ENCODE peak calls at places on chromosomes 6 and 20, in seven cellular contexts. K is HCT116, Q is left lung, S is glutamatergic neuron, N is right atrium auricular region, Z is tibial artery, V is heart left ventricle. D is an unnamed sample.

GRCh38 chr6:34152042-34152524 is 6.2 kb upstream of the GRM4 start:
- DNase-seq in Q (no peak), Z (peak), V (peak), S (no peak), K (no peak), N (no peak), D (no peak)

GRCh38 chr20:51354769-51355319 is 187.7 kb downstream of the NFATC2 start:
- DNase-seq in S (no peak), Q (no peak), Z (no peak), N (no peak), V (no peak), K (no peak), D (no peak)

GRCh38 chr6:55046869-55047422 is 127.4 kb upstream of the HCRTR2 start:
- DNase-seq in N (no peak), K (no peak), Q (no peak), Z (no peak), V (no peak), S (no peak), D (no peak)

GRCh38 chr6:7114744-7115451 is 7.1 kb downstream of the RREB1 start:
- DNase-seq in Z (no peak), K (no peak), N (no peak), S (no peak), Q (no peak), V (no peak), D (no peak)

GRCh38 chr20:631091-631490 is 21.0 kb upstream of the TCF15 start:
- DNase-seq in S (no peak), Z (no peak), N (no peak), K (no peak), Q (no peak), V (no peak), D (no peak)

GRCh38 chr6:11317885-11318771 is 85.7 kb upstream of the NEDD9 start:
- DNase-seq in N (peak), Z (no peak), K (peak), S (no peak), Q (no peak), V (no peak), D (no peak)

GRCh38 chr6:83314693-83315092 is 116.2 kb downstream of the ME1 start:
- DNase-seq in Q (no peak), Z (no peak), S (no peak), V (no peak), K (no peak), N (no peak), D (no peak)

GRCh38 chr6:38871745-38872568 is 156.8 kb downstream of the DNAH8 start:
- DNase-seq in Z (no peak), N (no peak), S (peak), K (peak), V (no peak), Q (no peak), D (peak)

GRCh38 chr20:6075428-6076219 is 21.8 kb upstream of the LRRN4 start:
- DNase-seq in Z (no peak), K (no peak), Q (no peak), V (no peak), S (no peak), N (no peak), D (no peak)

GRCh38 chr20:6636209-6637159 is 131.0 kb upstream of the BMP2 start:
- DNase-seq in V (no peak), Z (no peak), Q (no peak), S (no peak), K (no peak), N (no peak), D (no peak)

GRCh38 chr6:138498575-138499302 is 555 bp downstream of the NHSL1 start:
- DNase-seq in S (no peak), N (no peak), Q (no peak), K (no peak), V (no peak), Z (no peak), D (no peak)

GRCh38 chr6:166341464-166341863 is 881 bp downstream of the SFT2D1 start:
- DNase-seq in N (no peak), S (no peak), Q (no peak), K (no peak), Z (no peak), V (no peak), D (no peak)

GRCh38 chr6:118650500-118651281 is 700 bp downstream of the CEP85L start:
- DNase-seq in K (no peak), Q (peak), N (peak), V (peak), S (peak), Z (peak), D (peak)

GRCh38 chr20:61891476-61891875 is 174.2 kb downstream of the TAF4 start:
- DNase-seq in Q (peak), V (peak), N (no peak), K (no peak), S (no peak), Z (no peak), D (no peak)

GRCh38 chr6:12628327-12628726 is 88.2 kb upstream of the PHACTR1 start:
- DNase-seq in K (no peak), Q (no peak), V (no peak), N (no peak), Z (no peak), S (no peak), D (no peak)

GRCh38 chr6:158939255-158940170 is 60.5 kb downstream of the RSPH3 start:
- DNase-seq in N (no peak), Q (no peak), S (no peak), Z (no peak), K (no peak), V (no peak), D (no peak)
- TF ChIP-seq CTCF in N (no peak), Q (no peak), S (no peak), Z (no peak), K (no peak), V (no peak), D (no peak)

GRCh38 chr20:2814076-2814475 is 711 bp upstream of the C20orf141 start:
- DNase-seq in K (no peak), V (no peak), S (no peak), N (no peak), Q (no peak), Z (no peak), D (no peak)
- TF ChIP-seq CTCF in K (no peak), V (no peak), S (no peak), N (no peak), Q (no peak), Z (no peak), D (no peak)

GRCh38 chr6:16764188-16764950 is 3.1 kb upstream of the ATXN1 start:
- DNase-seq in S (no peak), N (no peak), K (no peak), Q (no peak), V (no peak), Z (no peak), D (no peak)
- TF ChIP-seq CTCF in S (peak), N (peak), K (peak), Q (peak), V (peak), Z (peak), D (peak)

GRCh38 chr6:129500958-129501381 is 209.0 kb downstream of the ARHGAP18 start:
- DNase-seq in S (no peak), N (no peak), Q (no peak), K (peak), Z (no peak), V (no peak), D (no peak)
- TF ChIP-seq CTCF in S (peak), N (peak), Q (no peak), K (peak), Z (no peak), V (no peak), D (peak)

DNA sequence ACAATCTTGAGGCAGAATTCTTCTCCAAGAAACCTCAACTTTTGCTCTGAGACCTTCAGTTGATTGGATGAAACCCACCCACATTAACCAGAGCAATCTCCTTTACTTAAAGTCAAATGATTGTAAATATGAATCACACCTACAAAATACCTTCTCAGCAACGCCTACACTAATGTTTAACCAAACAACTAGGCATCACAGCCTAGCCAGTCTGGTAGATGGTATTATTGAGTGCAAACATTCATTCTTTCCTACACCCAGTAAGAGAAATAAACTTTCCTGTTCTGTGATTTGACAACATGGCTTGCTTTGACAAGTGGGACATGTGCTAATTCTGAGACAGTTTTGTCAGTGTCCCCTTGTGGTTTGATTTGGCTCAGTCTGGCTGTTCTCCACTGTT is 252.2 kb downstream of the HACE1 start:
- DNase-seq in V (no peak), N (no peak), Z (no peak), Q (no peak), S (no peak), K (no peak), D (no peak)
- TF ChIP-seq CTCF in V (no peak), N (no peak), Z (no peak), Q (no peak), S (no peak), K (no peak), D (no peak)

GRCh38 chr6:104940881-104941693 is 15.8 kb upstream of the LIN28B start:
- DNase-seq in Z (no peak), Q (peak), N (no peak), V (no peak), K (no peak), S (peak), D (peak)

GRCh38 chr6:104943781-104944180 is 13.1 kb upstream of the LIN28B start:
- DNase-seq in V (no peak), Q (no peak), S (no peak), K (peak), N (no peak), Z (no peak), D (peak)

GRCh38 chr6:104936766-104937535 is 20.0 kb upstream of the LIN28B start:
- DNase-seq in Q (peak), Z (no peak), S (no peak), V (no peak), K (no peak), N (no peak), D (no peak)

GRCh38 chr6:104940238-104940880 is 16.5 kb upstream of the LIN28B start:
- DNase-seq in N (no peak), Z (no peak), K (no peak), V (no peak), Q (peak), S (peak), D (peak)

GRCh38 chr6:104941694-104942177 is 15.2 kb upstream of the LIN28B start:
- DNase-seq in N (no peak), Z (no peak), S (no peak), K (no peak), Q (no peak), V (no peak), D (no peak)
- TF ChIP-seq CTCF in N (no peak), Z (no peak), S (peak), K (no peak), Q (no peak), V (no peak), D (no peak)

GRCh38 chr6:169799474-169799926 is 48.1 kb downstream of the ERMARD start:
- DNase-seq in V (no peak), S (no peak), Z (no peak), Q (no peak), K (no peak), N (no peak), D (no peak)
- TF ChIP-seq CTCF in V (no peak), S (no peak), Z (no peak), Q (no peak), K (no peak), N (no peak), D (no peak)

DNA sequence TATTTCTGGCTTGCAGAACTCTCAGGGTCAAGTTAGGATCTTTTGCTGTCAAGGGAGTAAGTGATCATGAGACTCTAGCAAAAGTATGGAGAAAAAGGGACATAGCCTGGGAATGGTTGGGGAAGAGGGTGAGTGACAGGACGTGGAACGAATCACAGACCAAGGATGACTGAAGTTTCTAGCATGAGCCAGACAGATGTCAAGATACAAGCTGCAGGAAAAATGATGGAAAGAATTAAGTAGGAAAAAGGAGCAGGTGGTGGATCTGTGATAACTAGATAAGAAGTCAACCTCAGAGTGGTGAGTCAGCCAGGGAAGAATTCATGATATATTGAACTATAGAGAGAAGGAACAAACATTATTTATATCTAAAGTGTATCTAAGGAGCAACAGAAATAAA is 159.8 kb upstream of the SYNDIG1 start:
- DNase-seq in V (no peak), K (no peak), N (no peak), S (no peak), Z (no peak), Q (no peak), D (peak)
- TF ChIP-seq CTCF in V (no peak), K (no peak), N (no peak), S (no peak), Z (no peak), Q (no peak), D (no peak)

DNA sequence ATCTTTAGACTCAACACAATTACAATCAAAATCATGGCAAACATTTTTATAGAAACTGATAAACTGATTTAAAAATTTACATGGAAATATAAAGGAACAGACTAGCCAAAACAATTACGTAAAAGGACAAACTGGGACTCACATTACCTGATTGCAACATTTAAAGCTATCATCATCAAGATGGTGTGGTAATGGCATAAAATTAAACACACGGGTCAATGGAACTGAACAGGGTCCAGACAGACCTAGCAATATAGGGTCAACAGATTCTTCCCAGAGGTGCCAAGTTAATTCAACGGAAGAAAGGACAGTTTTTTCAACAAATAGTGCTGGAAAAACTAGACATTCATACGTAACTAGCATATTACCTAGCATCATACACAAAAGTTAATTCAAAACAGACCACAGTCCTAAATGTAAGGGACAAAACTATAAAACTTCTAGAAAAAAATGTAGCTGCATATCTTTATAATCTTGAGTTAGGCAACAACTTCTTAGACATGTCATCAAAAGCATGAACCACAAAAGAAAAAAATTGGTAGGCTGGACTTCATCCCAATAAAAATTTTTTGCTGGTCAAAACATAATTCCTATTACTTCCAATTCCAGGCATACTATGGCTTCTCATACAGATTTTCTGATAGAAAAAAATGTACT is 147.4 kb upstream of the BEND6 start:
- DNase-seq in S (no peak), V (no peak), Z (no peak), N (no peak), K (no peak), Q (no peak), D (no peak)
- TF ChIP-seq CTCF in S (no peak), V (no peak), Z (no peak), N (no peak), K (no peak), Q (no peak), D (no peak)

D was measured in BE2C.